ENCODE peak calls at places on chromosome 5, in four cellular contexts. V is heart left ventricle; D is HuH-7; M is activated CD8-positive, alpha-beta memory T cell treated with anti-CD3 and anti-CD28 coated beads, Interleukin-2, amount 50 U/mL, for 48 hours. G is an unnamed sample.

GRCh38 chr5:131491749-131492148 is 143.3 kb downstream of the RAPGEF6 start:
- DNase-seq in V (no peak), D (no peak), M (no peak), G (no peak)

GRCh38 chr5:153491408-153491807 is 938 bp downstream of the GRIA1 start:
- DNase-seq in V (no peak), D (no peak), M (no peak), G (no peak)

GRCh38 chr5:58462623-58463230 is 2.8 kb upstream of the PLK2 start:
- DNase-seq in V (no peak), D (no peak), M (no peak), G (peak; percentile 45)

GRCh38 chr5:69335341-69335975 is 2.9 kb upstream of the CCDC125 start:
- DNase-seq in V (no peak), D (no peak), M (no peak), G (no peak)

GRCh38 chr5:77839691-77840090 is 63.6 kb upstream of the TBCA start:
- DNase-seq in V (no peak), D (no peak), M (no peak), G (no peak)

GRCh38 chr5:158714049-158714448 is 385.7 kb downstream of the EBF1 start:
- DNase-seq in V (no peak), D (no peak), M (no peak), G (no peak)

GRCh38 chr5:42811591-42812392 is at the start of gene SELENOP:
- DNase-seq in V (peak; percentile 79), D (peak; percentile 81), M (no peak), G (no peak)

GRCh38 chr5:53194086-53194485 is 84.5 kb upstream of the MOCS2 start:
- DNase-seq in V (no peak), D (no peak), M (no peak), G (no peak)

GRCh38 chr5:178223828-178224335 is 8.7 kb downstream of the PHYKPL start:
- DNase-seq in V (peak; percentile 22), D (no peak), M (no peak), G (no peak)

GRCh38 chr5:74360535-74361210 is 279.9 kb downstream of the ENC1 start:
- DNase-seq in V (no peak), D (no peak), M (no peak), G (no peak)

G was measured in NCI-H226.